ENCODE peak calls at places on chromosomes 4 and X, in five cellular contexts. N is HepG2, S is SK-N-SH, G is HCT116, P is H1. K is an unnamed sample.
A peak's percentile ranks its signal among the peaks of the same experiment; 100 is the strongest.

GRCh38 chr4:40238700-40239548 is 42.1 kb downstream of the RHOH start:
- DNase-seq in G (no peak), P (no peak), N (no peak), S (no peak), K (peak; percentile 7)

GRCh38 chrX:3962511-3963350 is 249.3 kb upstream of the PRKX start:
- DNase-seq in S (peak; percentile 18), G (no peak), P (no peak), N (peak; percentile 1), K (peak; percentile 38)

GRCh38 chr4:139603576-139604387 is 47.8 kb upstream of the SETD7 start:
- DNase-seq in G (peak; percentile 49), S (peak; percentile 55), N (peak; percentile 67), P (no peak), K (peak; percentile 73)

GRCh38 chrX:119218198-119218597 is 17.9 kb upstream of the PGRMC1 start:
- DNase-seq in P (no peak), N (no peak), G (no peak), S (peak; percentile 38), K (peak; percentile 38)

GRCh38 chr4:122293374-122294365 is 85.1 kb upstream of the ADAD1 start:
- DNase-seq in N (no peak), S (no peak), G (no peak), P (no peak), K (no peak)

GRCh38 chrX:108347800-108348199 is 90.4 kb downstream of the COL4A6 start:
- DNase-seq in S (no peak), G (no peak), N (no peak), P (peak; percentile 17), K (no peak)

GRCh38 chr4:100166297-100167034 is 23.8 kb downstream of the DDIT4L start:
- DNase-seq in G (no peak), P (no peak), S (no peak), N (no peak), K (no peak)

GRCh38 chrX:119406739-119407138 is 7.6 kb downstream of the SLC25A43 start:
- DNase-seq in N (no peak), P (no peak), S (no peak), G (no peak), K (no peak)

GRCh38 chrX:146863566-146863965 is 49.0 kb upstream of the CXorf51A start:
- DNase-seq in N (no peak), P (no peak), S (no peak), G (no peak), K (peak; percentile 0)

GRCh38 chr4:177309525-177310371 is at the start of gene NEIL3:
- DNase-seq in S (peak; percentile 97), P (peak; percentile 61), N (peak; percentile 79), G (peak; percentile 73), K (peak; percentile 42)

GRCh38 chrX:38166478-38167083 is 54.1 kb downstream of the SRPX start:
- DNase-seq in S (peak; percentile 7), P (no peak), N (peak; percentile 1), G (peak; percentile 3), K (peak; percentile 33)

GRCh38 chr4:26787461-26788340 is 72.9 kb upstream of the STIM2 start:
- DNase-seq in S (no peak), N (peak; percentile 32), P (peak; percentile 64), G (peak; percentile 70), K (no peak)

GRCh38 chr4:16573744-16574143 is 324.7 kb downstream of the LDB2 start:
- DNase-seq in N (no peak), P (no peak), G (no peak), S (no peak), K (no peak)

GRCh38 chr4:142815834-142816233 is 30.3 kb downstream of the INPP4B start:
- DNase-seq in N (no peak), S (no peak), G (peak; percentile 13), P (no peak), K (no peak)

GRCh38 chr4:65416875-65417274 is 253.4 kb downstream of the EPHA5 start:
- DNase-seq in N (no peak), S (no peak), P (no peak), G (no peak), K (no peak)

GRCh38 chr4:184503869-184504300 is 29.5 kb upstream of the IRF2 start:
- DNase-seq in G (no peak), P (no peak), S (no peak), N (no peak), K (no peak)

GRCh38 chr4:102614801-102615200 is 113.6 kb downstream of the NFKB1 start:
- DNase-seq in S (no peak), N (no peak), P (no peak), G (no peak), K (no peak)

GRCh38 chrX:79400618-79401017 is 33.5 kb upstream of the ITM2A start:
- DNase-seq in N (no peak), G (no peak), P (no peak), S (no peak), K (no peak)

GRCh38 chrX:40539214-40540142 is 41.3 kb upstream of the ATP6AP2 start:
- DNase-seq in G (no peak), N (no peak), P (no peak), S (no peak), K (no peak)

GRCh38 chr4:92304636-92305035 is 870 bp downstream of the GRID2 start:
- DNase-seq in P (no peak), N (no peak), G (no peak), S (peak; percentile 36), K (no peak)

GRCh38 chrX:121642415-121642814 is 595.0 kb downstream of the GLUD2 start:
- DNase-seq in N (no peak), S (no peak), P (no peak), G (no peak), K (no peak)

GRCh38 chr4:53563824-53564223 is 27.5 kb downstream of the LNX1 start:
- DNase-seq in P (no peak), N (no peak), G (no peak), S (no peak), K (no peak)

GRCh38 chr4:53346920-53347852 is 18.7 kb downstream of the SCFD2 start:
- DNase-seq in S (peak; percentile 38), G (no peak), P (no peak), N (no peak), K (no peak)

GRCh38 chrX:106902684-106903083 is 457 bp downstream of the RIPPLY1 start:
- DNase-seq in N (peak; percentile 73), P (no peak), S (no peak), G (no peak), K (no peak)

GRCh38 chrX:97527725-97528124 is 644.0 kb downstream of the RPA4 start:
- DNase-seq in G (no peak), S (no peak), P (no peak), N (no peak), K (no peak)

GRCh38 chr4:80183196-80184052 is 13.9 kb upstream of the PRDM8 start:
- DNase-seq in P (no peak), S (peak; percentile 79), G (no peak), N (no peak), K (no peak)

GRCh38 chrX:21741869-21742701 is 15.8 kb downstream of the SMPX start:
- DNase-seq in S (no peak), P (no peak), N (no peak), G (no peak), K (no peak)

GRCh38 chrX:68511255-68511654 is 12.4 kb downstream of the YIPF6 start:
- DNase-seq in N (peak; percentile 30), G (no peak), S (peak; percentile 56), P (no peak), K (peak; percentile 39)

GRCh38 chrX:7586126-7586525 is 256.8 kb upstream of the VCX start:
- DNase-seq in S (peak; percentile 20), P (no peak), G (no peak), N (peak; percentile 1), K (peak; percentile 52)

GRCh38 chr4:56757270-56757746 is 64.2 kb downstream of the SPINK2 start:
- DNase-seq in N (no peak), G (no peak), P (no peak), S (no peak), K (no peak)

GRCh38 chrX:3415011-3415410 is 68.6 kb upstream of the MXRA5 start:
- DNase-seq in N (no peak), S (no peak), G (no peak), P (no peak), K (no peak)

DNA sequence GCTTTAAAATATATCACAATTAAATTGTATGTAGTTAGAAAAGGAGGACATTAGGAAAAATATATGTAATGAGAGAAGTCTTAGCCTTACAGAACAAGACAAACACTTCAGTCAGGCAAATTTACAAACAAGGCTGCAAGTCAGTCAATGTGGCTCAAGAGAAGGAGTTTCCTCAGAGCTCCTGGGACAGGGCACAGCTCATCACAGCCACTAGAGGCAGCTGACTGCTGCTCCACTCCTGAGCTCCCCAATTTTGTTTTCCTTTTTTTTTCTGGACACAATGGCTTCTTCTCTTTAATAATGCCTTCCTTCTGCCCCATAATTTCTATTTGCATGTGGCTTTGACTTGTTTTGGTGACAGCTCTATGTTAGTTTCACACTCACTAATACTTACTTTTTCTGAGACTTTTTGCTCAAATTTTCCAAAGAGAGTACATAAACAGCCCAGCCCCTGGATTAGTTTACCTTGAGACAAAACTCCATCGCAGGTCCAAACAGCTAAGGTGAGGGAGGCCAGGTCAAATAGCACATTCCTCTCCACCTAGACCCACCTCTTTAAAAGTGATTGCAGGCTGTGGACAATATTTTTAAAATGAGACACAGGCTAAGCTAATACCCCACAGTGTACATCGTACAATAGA is 850.4 kb upstream of the FRG1 start:
- DNase-seq in N (peak; percentile 1), P (no peak), G (peak; percentile 19), S (peak; percentile 40), K (peak; percentile 58)
- TF ChIP-seq JUND in N (no peak), P (no peak), G (no peak), S (no peak), K (no peak)

GRCh38 chr4:145773581-145774234 is 93.8 kb downstream of the C4orf51 start:
- DNase-seq in N (no peak), G (no peak), S (no peak), P (no peak), K (no peak)

GRCh38 chr4:145774473-145774872 is 94.5 kb downstream of the C4orf51 start:
- DNase-seq in N (no peak), P (no peak), S (no peak), G (no peak), K (no peak)

GRCh38 chr4:145775406-145775805 is 95.5 kb downstream of the C4orf51 start:
- DNase-seq in G (no peak), S (no peak), P (no peak), N (no peak), K (no peak)

GRCh38 chr4:145779319-145779801 is 99.4 kb downstream of the C4orf51 start:
- DNase-seq in S (no peak), N (no peak), P (peak; percentile 10), G (no peak), K (no peak)

DNA sequence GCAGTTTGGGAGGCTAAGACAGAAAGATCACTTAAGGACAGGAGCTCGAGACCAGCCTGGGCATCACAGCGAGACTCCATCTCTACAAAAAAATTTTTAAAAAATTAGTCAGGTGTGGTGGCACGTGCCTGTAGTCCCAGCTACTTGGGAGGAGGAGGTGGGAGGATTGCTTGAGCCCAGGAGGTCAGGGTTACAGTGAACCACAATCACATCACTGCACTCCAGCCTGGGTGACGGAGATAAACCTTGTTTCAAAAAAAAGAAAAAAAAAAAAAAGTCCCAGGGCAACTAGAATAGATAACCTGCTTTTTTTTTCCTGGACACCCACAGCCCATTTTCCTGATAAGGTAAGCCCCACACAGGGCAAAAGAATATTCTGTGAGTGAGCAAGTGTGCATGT is 96.3 kb downstream of the C4orf51 start:
- DNase-seq in N (no peak), G (no peak), P (no peak), S (no peak), K (no peak)
- TF ChIP-seq JUND in N (no peak), G (no peak), P (no peak), S (no peak), K (no peak)

GRCh38 chr4:23770011-23770410 is 119.8 kb downstream of the PPARGC1A start:
- DNase-seq in G (no peak), S (no peak), P (no peak), N (no peak), K (no peak)
- TF ChIP-seq JUND in G (no peak), S (no peak), P (no peak), N (no peak), K (no peak)

GRCh38 chrX:32183066-32183465 is 1028.3 kb downstream of the DMD start:
- DNase-seq in N (no peak), G (no peak), P (no peak), S (no peak), K (peak; percentile 2)
- TF ChIP-seq JUND in N (no peak), G (no peak), P (no peak), S (no peak), K (no peak)

K was measured in T47D.